ENCODE peak calls at places on chromosomes 11 and 22, in four cellular contexts. T, G, S and O are unnamed samples.

GRCh38 chr11:34251640-34251980 is 106.2 kb downstream of the ABTB2 start:
- DNase-seq in S (no peak), G (no peak), T (no peak), O (no peak)

GRCh38 chr22:40512426-40513136 is 123.9 kb downstream of the MRTFA start:
- DNase-seq in S (no peak), G (no peak), T (no peak), O (no peak)

GRCh38 chr11:133718238-133718637 is 127.1 kb downstream of the SPATA19 start:
- DNase-seq in S (no peak), T (no peak), G (no peak), O (no peak)

GRCh38 chr11:62911137-62912130 is 9.7 kb downstream of the CHRM1 start:
- DNase-seq in G (no peak), T (no peak), S (no peak), O (no peak)

GRCh38 chr11:90179923-90180322 is 42.9 kb downstream of the CHORDC1 start:
- DNase-seq in T (no peak), S (no peak), G (no peak), O (no peak)

GRCh38 chr11:80598905-80599304 is 1158.1 kb upstream of the TENM4 start:
- DNase-seq in S (no peak), G (no peak), T (no peak), O (no peak)

GRCh38 chr11:134500621-134501020 is 88.6 kb upstream of the B3GAT1 start:
- DNase-seq in T (no peak), S (no peak), G (no peak), O (no peak)

GRCh38 chr11:119254239-119254638 is 48.1 kb downstream of the CBL start:
- DNase-seq in T (no peak), G (no peak), S (no peak), O (no peak)

GRCh38 chr22:20223421-20224245 is 44.5 kb downstream of the RTN4R start:
- DNase-seq in S (no peak), T (no peak), G (no peak), O (no peak)

GRCh38 chr11:114116800-114117199 is 57.3 kb downstream of the ZBTB16 start:
- DNase-seq in S (no peak), G (no peak), T (no peak), O (peak; percentile 76)

GRCh38 chr11:126864934-126865333 is 135.6 kb downstream of the KIRREL3 start:
- DNase-seq in T (no peak), S (no peak), G (no peak), O (no peak)

GRCh38 chr11:72048718-72049460 is 31.5 kb downstream of the NUMA1 start:
- DNase-seq in T (peak; percentile 73), G (no peak), S (no peak), O (no peak)

GRCh38 chr11:12175694-12176241 is 65.4 kb downstream of the MICAL2 start:
- DNase-seq in T (no peak), G (no peak), S (no peak), O (no peak)

GRCh38 chr11:21427750-21428149 is 758.4 kb downstream of the NELL1 start:
- DNase-seq in T (no peak), G (no peak), S (no peak), O (no peak)

GRCh38 chr11:64868904-64869570 is 9.4 kb downstream of the EHD1 start:
- DNase-seq in T (no peak), G (no peak), S (no peak), O (no peak)

GRCh38 chr11:128757886-128758612 is 64.2 kb downstream of the FLI1 start:
- DNase-seq in G (no peak), S (no peak), T (no peak), O (no peak)

GRCh38 chr11:64743591-64744543 is at the start of gene RASGRP2:
- DNase-seq in G (peak; percentile 75), T (peak; percentile 75), S (peak; percentile 56), O (peak; percentile 35)

GRCh38 chr11:117738246-117738957 is 58.6 kb downstream of the DSCAML1 start:
- DNase-seq in T (no peak), G (no peak), S (no peak), O (no peak)

GRCh38 chr11:123238297-123238696 is 43.2 kb upstream of the CLMP start:
- DNase-seq in T (no peak), G (no peak), S (peak; percentile 43), O (peak; percentile 7)

GRCh38 chr11:114111369-114112042 is 52.0 kb downstream of the ZBTB16 start:
- DNase-seq in T (no peak), G (no peak), S (no peak), O (no peak)

GRCh38 chr11:1335811-1336761 is 26.7 kb upstream of the TOLLIP start:
- DNase-seq in G (peak; percentile 65), T (peak; percentile 86), S (peak; percentile 72), O (peak; percentile 43)

GRCh38 chr11:121909571-121909970 is 206.4 kb downstream of the BLID start:
- DNase-seq in S (no peak), T (no peak), G (no peak), O (no peak)

GRCh38 chr11:23314162-23314561 is 453.9 kb upstream of the CCDC179 start:
- DNase-seq in S (no peak), T (no peak), G (no peak), O (no peak)

DNA sequence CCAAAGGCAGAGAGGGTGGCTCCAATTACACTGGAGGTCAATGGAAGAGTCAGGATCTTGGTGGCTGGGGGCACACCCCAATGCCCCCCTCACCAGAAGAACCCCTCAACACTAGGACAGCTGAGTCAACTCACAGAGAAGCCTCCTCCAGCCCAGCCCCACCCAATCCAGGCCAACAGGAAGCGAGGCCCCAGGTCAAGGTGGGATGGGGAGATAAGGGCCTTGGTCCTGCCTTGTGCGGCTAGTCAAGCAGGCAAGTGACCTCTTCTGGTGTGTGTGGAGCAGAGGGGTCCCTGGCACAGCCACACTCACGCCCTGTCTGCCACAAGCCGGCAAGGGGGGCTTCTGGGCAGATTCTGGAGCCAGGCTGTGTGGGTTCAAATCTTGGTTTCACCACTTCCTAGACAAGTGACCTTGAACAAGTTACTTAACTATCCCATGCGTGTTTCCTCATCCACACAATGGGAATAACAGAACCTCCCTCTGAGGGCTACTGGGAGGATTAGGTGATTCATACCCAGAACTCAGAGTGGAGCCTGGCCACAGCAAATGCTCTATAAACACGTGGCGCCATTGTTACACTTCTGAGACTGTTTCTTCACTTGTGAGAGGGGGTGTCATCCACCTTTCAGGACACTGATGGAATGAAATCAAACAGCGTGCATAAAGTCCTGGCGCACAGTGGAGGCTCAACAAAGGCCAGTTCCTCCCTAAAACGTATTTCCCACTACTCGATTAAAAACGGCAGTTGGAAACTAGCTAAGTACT is 3.3 kb downstream of the TTLL12 start:
- DNase-seq in S (no peak), G (no peak), T (peak; percentile 30), O (no peak)
- H3K4me3 ChIP-seq in S (no peak overlapping the region), G (no peak overlapping the region), T (no peak overlapping the region), O (no peak overlapping the region)

DNA sequence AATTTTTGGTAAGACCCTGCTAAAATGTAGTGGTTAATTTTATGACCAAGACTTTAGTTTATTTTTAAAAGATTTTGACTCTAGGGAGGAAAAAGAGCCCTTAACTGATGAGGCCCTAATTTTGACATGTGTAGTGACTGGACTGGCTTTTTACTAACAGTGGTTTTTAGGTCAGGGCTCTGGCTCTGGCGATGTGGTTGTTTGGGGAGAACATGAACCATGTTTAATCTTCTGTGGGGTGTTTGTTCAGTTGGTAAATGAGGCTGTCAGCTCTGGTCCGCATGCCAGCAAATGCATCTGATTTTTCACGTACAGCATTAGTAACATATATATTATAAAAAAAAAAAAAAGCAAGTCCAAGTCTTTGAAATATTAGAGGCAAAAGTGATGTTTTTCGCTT is 104.3 kb downstream of the EXT2 start:
- DNase-seq in S (no peak), G (no peak), T (no peak), O (no peak)
- H3K27ac ChIP-seq in S (no peak overlapping the region), G (no peak overlapping the region), T (no peak overlapping the region), O (no peak overlapping the region)

GRCh38 chr22:17097062-17097461 is 12.3 kb downstream of the IL17RA start:
- DNase-seq in G (no peak), S (no peak), T (no peak), O (no peak)
- H3K4me3 ChIP-seq in G (no peak overlapping the region), S (no peak overlapping the region), T (no peak overlapping the region), O (no peak overlapping the region)

DNA sequence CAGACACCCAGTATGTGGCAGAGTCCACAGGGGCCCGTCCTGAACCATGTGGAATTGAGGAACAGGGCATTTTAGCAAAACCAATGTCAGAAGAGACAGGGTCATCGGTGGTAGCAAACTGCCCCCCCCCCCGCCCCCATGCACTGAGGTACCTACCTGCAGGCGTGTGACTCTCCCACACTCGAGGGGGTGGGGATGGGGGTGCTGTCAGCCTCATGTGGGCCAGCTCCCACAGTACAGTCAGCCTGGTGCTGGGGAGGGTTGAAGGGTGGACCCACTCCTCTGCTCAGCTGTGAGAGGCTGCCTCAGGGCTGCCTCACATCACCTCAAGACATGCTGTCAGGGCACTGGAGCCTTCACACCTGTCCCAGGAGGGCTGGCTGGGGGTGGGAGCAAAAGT is 10.7 kb upstream of the SUSD2 start:
- DNase-seq in G (no peak), S (no peak), T (no peak), O (no peak)
- H3K27ac ChIP-seq in G (no peak overlapping the region), S (no peak overlapping the region), T (no peak overlapping the region), O (no peak overlapping the region)